ENCODE peak calls at places on chromosomes 2 and 18, in five cellular contexts. One of them, this sample, is unnamed.

GRCh38 chr2:39780825-39781600 is 2.0 kb upstream of the THUMPD2 start:
- DNase-seq in body of pancreas: no peak
- DNase-seq in CD8-positive, alpha-beta T cell: no peak
- DNase-seq in astrocyte of the spinal cord: peak
- DNase-seq in Peyer's patch: no peak
- DNase-seq in this sample: peak

GRCh38 chr2:164911832-164912231 is 43.5 kb downstream of the SLC38A11 start:
- DNase-seq in body of pancreas: no peak
- DNase-seq in CD8-positive, alpha-beta T cell: no peak
- DNase-seq in astrocyte of the spinal cord: no peak
- DNase-seq in Peyer's patch: no peak
- DNase-seq in this sample: no peak

GRCh38 chr18:2655954-2656236 is 369 bp downstream of the SMCHD1 start:
- DNase-seq in body of pancreas: no peak
- DNase-seq in CD8-positive, alpha-beta T cell: no peak
- DNase-seq in astrocyte of the spinal cord: no peak
- DNase-seq in Peyer's patch: no peak
- DNase-seq in this sample: no peak

GRCh38 chr18:58307441-58307840 is 263.4 kb downstream of the NEDD4L start:
- DNase-seq in body of pancreas: no peak
- DNase-seq in CD8-positive, alpha-beta T cell: no peak
- DNase-seq in astrocyte of the spinal cord: no peak
- DNase-seq in Peyer's patch: no peak
- DNase-seq in this sample: no peak

GRCh38 chr2:203446071-203446481 is 89.0 kb downstream of the RAPH1 start:
- DNase-seq in body of pancreas: no peak
- DNase-seq in CD8-positive, alpha-beta T cell: no peak
- DNase-seq in astrocyte of the spinal cord: peak
- DNase-seq in Peyer's patch: no peak
- DNase-seq in this sample: no peak

GRCh38 chr2:206480161-206480560 is 36.8 kb downstream of the ADAM23 start:
- DNase-seq in body of pancreas: no peak
- DNase-seq in CD8-positive, alpha-beta T cell: no peak
- DNase-seq in astrocyte of the spinal cord: peak
- DNase-seq in Peyer's patch: no peak
- DNase-seq in this sample: peak

GRCh38 chr18:79857082-79857661 is 59.4 kb downstream of the KCNG2 start:
- DNase-seq in body of pancreas: no peak
- DNase-seq in CD8-positive, alpha-beta T cell: no peak
- DNase-seq in astrocyte of the spinal cord: peak
- DNase-seq in Peyer's patch: no peak
- DNase-seq in this sample: no peak

GRCh38 chr2:31517442-31518203 is 63.1 kb downstream of the SRD5A2 start:
- DNase-seq in body of pancreas: no peak
- DNase-seq in CD8-positive, alpha-beta T cell: no peak
- DNase-seq in astrocyte of the spinal cord: no peak
- DNase-seq in Peyer's patch: no peak
- DNase-seq in this sample: no peak

GRCh38 chr2:53740170-53740569 is 27.4 kb upstream of the CHAC2 start:
- DNase-seq in body of pancreas: no peak
- DNase-seq in CD8-positive, alpha-beta T cell: no peak
- DNase-seq in astrocyte of the spinal cord: peak
- DNase-seq in Peyer's patch: no peak
- DNase-seq in this sample: peak

GRCh38 chr2:120434909-120435308 is 89.0 kb downstream of the INHBB start:
- DNase-seq in body of pancreas: no peak
- DNase-seq in CD8-positive, alpha-beta T cell: no peak
- DNase-seq in astrocyte of the spinal cord: no peak
- DNase-seq in Peyer's patch: peak
- DNase-seq in this sample: no peak

This sample was measured in HEK293T.